ENCODE peak calls at places on chromosomes 7 and 10, in seven cellular contexts. One of them, this sample, is unnamed.

GRCh38 chr7:146090023-146090645 is 26.5 kb upstream of the CNTNAP2 start:
- DNase-seq in stimulated activated CD4-positive, alpha-beta T cell treated with anti-CD3 and anti-CD28 coated beads, Interleukin-4, amount 100 ng/mL, for 24 hours: no peak
- DNase-seq in sigmoid colon: no peak
- DNase-seq in NB4: peak
- DNase-seq in activated CD4-positive, alpha-beta T cell treated with anti-CD3 and anti-CD28 coated beads, Interleukin-2, amount 50 U/mL, for 24 hours: no peak
- DNase-seq in T follicular helper cell: no peak
- DNase-seq in brain pericyte: peak
- DNase-seq in this sample: peak

GRCh38 chr10:484441-484924 is 205.0 kb downstream of the DIP2C start:
- DNase-seq in stimulated activated CD4-positive, alpha-beta T cell treated with anti-CD3 and anti-CD28 coated beads, Interleukin-4, amount 100 ng/mL, for 24 hours: peak
- DNase-seq in sigmoid colon: no peak
- DNase-seq in NB4: no peak
- DNase-seq in activated CD4-positive, alpha-beta T cell treated with anti-CD3 and anti-CD28 coated beads, Interleukin-2, amount 50 U/mL, for 24 hours: no peak
- DNase-seq in T follicular helper cell: no peak
- DNase-seq in brain pericyte: no peak
- DNase-seq in this sample: no peak

GRCh38 chr7:8388257-8388625 is 45.2 kb upstream of the NXPH1 start:
- DNase-seq in stimulated activated CD4-positive, alpha-beta T cell treated with anti-CD3 and anti-CD28 coated beads, Interleukin-4, amount 100 ng/mL, for 24 hours: no peak
- DNase-seq in sigmoid colon: no peak
- DNase-seq in NB4: no peak
- DNase-seq in activated CD4-positive, alpha-beta T cell treated with anti-CD3 and anti-CD28 coated beads, Interleukin-2, amount 50 U/mL, for 24 hours: no peak
- DNase-seq in T follicular helper cell: no peak
- DNase-seq in brain pericyte: no peak
- DNase-seq in this sample: no peak

GRCh38 chr7:30475580-30475979 is 3.0 kb downstream of the NOD1 start:
- DNase-seq in stimulated activated CD4-positive, alpha-beta T cell treated with anti-CD3 and anti-CD28 coated beads, Interleukin-4, amount 100 ng/mL, for 24 hours: no peak
- DNase-seq in sigmoid colon: no peak
- DNase-seq in NB4: no peak
- DNase-seq in activated CD4-positive, alpha-beta T cell treated with anti-CD3 and anti-CD28 coated beads, Interleukin-2, amount 50 U/mL, for 24 hours: no peak
- DNase-seq in T follicular helper cell: no peak
- DNase-seq in brain pericyte: no peak
- DNase-seq in this sample: no peak

GRCh38 chr7:156029460-156030007 is 217.3 kb upstream of the SHH start:
- DNase-seq in stimulated activated CD4-positive, alpha-beta T cell treated with anti-CD3 and anti-CD28 coated beads, Interleukin-4, amount 100 ng/mL, for 24 hours: no peak
- DNase-seq in sigmoid colon: no peak
- DNase-seq in NB4: no peak
- DNase-seq in activated CD4-positive, alpha-beta T cell treated with anti-CD3 and anti-CD28 coated beads, Interleukin-2, amount 50 U/mL, for 24 hours: no peak
- DNase-seq in T follicular helper cell: no peak
- DNase-seq in brain pericyte: no peak
- DNase-seq in this sample: no peak

GRCh38 chr7:86884152-86884551 is 175.3 kb downstream of the ELAPOR2 start:
- DNase-seq in stimulated activated CD4-positive, alpha-beta T cell treated with anti-CD3 and anti-CD28 coated beads, Interleukin-4, amount 100 ng/mL, for 24 hours: no peak
- DNase-seq in sigmoid colon: no peak
- DNase-seq in NB4: no peak
- DNase-seq in activated CD4-positive, alpha-beta T cell treated with anti-CD3 and anti-CD28 coated beads, Interleukin-2, amount 50 U/mL, for 24 hours: no peak
- DNase-seq in T follicular helper cell: no peak
- DNase-seq in brain pericyte: no peak
- DNase-seq in this sample: no peak

GRCh38 chr7:118243695-118244094 is 19.2 kb downstream of the ANKRD7 start:
- DNase-seq in stimulated activated CD4-positive, alpha-beta T cell treated with anti-CD3 and anti-CD28 coated beads, Interleukin-4, amount 100 ng/mL, for 24 hours: no peak
- DNase-seq in sigmoid colon: no peak
- DNase-seq in NB4: no peak
- DNase-seq in activated CD4-positive, alpha-beta T cell treated with anti-CD3 and anti-CD28 coated beads, Interleukin-2, amount 50 U/mL, for 24 hours: no peak
- DNase-seq in T follicular helper cell: no peak
- DNase-seq in brain pericyte: no peak
- DNase-seq in this sample: no peak

GRCh38 chr7:143381427-143382125 is 431 bp downstream of the ZYX start:
- DNase-seq in stimulated activated CD4-positive, alpha-beta T cell treated with anti-CD3 and anti-CD28 coated beads, Interleukin-4, amount 100 ng/mL, for 24 hours: no peak
- DNase-seq in sigmoid colon: peak
- DNase-seq in NB4: no peak
- DNase-seq in activated CD4-positive, alpha-beta T cell treated with anti-CD3 and anti-CD28 coated beads, Interleukin-2, amount 50 U/mL, for 24 hours: no peak
- DNase-seq in T follicular helper cell: no peak
- DNase-seq in brain pericyte: no peak
- DNase-seq in this sample: no peak

GRCh38 chr10:5832946-5833345 is 19.7 kb upstream of the GDI2 start:
- DNase-seq in stimulated activated CD4-positive, alpha-beta T cell treated with anti-CD3 and anti-CD28 coated beads, Interleukin-4, amount 100 ng/mL, for 24 hours: no peak
- DNase-seq in sigmoid colon: peak
- DNase-seq in NB4: no peak
- DNase-seq in activated CD4-positive, alpha-beta T cell treated with anti-CD3 and anti-CD28 coated beads, Interleukin-2, amount 50 U/mL, for 24 hours: no peak
- DNase-seq in T follicular helper cell: no peak
- DNase-seq in brain pericyte: no peak
- DNase-seq in this sample: no peak

GRCh38 chr7:14233898-14234174 is 244.4 kb upstream of the ETV1 start:
- DNase-seq in stimulated activated CD4-positive, alpha-beta T cell treated with anti-CD3 and anti-CD28 coated beads, Interleukin-4, amount 100 ng/mL, for 24 hours: no peak
- DNase-seq in sigmoid colon: no peak
- DNase-seq in NB4: no peak
- DNase-seq in activated CD4-positive, alpha-beta T cell treated with anti-CD3 and anti-CD28 coated beads, Interleukin-2, amount 50 U/mL, for 24 hours: no peak
- DNase-seq in T follicular helper cell: no peak
- DNase-seq in brain pericyte: no peak
- DNase-seq in this sample: no peak

GRCh38 chr7:5692112-5692844 is 89.2 kb downstream of the RNF216 start:
- DNase-seq in stimulated activated CD4-positive, alpha-beta T cell treated with anti-CD3 and anti-CD28 coated beads, Interleukin-4, amount 100 ng/mL, for 24 hours: peak
- DNase-seq in sigmoid colon: peak
- DNase-seq in NB4: peak
- DNase-seq in activated CD4-positive, alpha-beta T cell treated with anti-CD3 and anti-CD28 coated beads, Interleukin-2, amount 50 U/mL, for 24 hours: no peak
- DNase-seq in T follicular helper cell: no peak
- DNase-seq in brain pericyte: peak
- DNase-seq in this sample: peak

GRCh38 chr10:31977440-31978157 is 49.0 kb upstream of the ARHGAP12 start:
- DNase-seq in stimulated activated CD4-positive, alpha-beta T cell treated with anti-CD3 and anti-CD28 coated beads, Interleukin-4, amount 100 ng/mL, for 24 hours: no peak
- DNase-seq in sigmoid colon: no peak
- DNase-seq in NB4: peak
- DNase-seq in activated CD4-positive, alpha-beta T cell treated with anti-CD3 and anti-CD28 coated beads, Interleukin-2, amount 50 U/mL, for 24 hours: no peak
- DNase-seq in T follicular helper cell: no peak
- DNase-seq in brain pericyte: no peak
- DNase-seq in this sample: peak

GRCh38 chr10:92153-92552 is 43.1 kb upstream of the TUBB8 start:
- DNase-seq in stimulated activated CD4-positive, alpha-beta T cell treated with anti-CD3 and anti-CD28 coated beads, Interleukin-4, amount 100 ng/mL, for 24 hours: no peak
- DNase-seq in sigmoid colon: no peak
- DNase-seq in NB4: no peak
- DNase-seq in activated CD4-positive, alpha-beta T cell treated with anti-CD3 and anti-CD28 coated beads, Interleukin-2, amount 50 U/mL, for 24 hours: no peak
- DNase-seq in T follicular helper cell: no peak
- DNase-seq in brain pericyte: no peak
- DNase-seq in this sample: no peak

This sample was measured in non-pigmented ciliary epithelial cell.